ENCODE peak calls at places on chromosomes 3 and 15, in nine cellular contexts. One of them, this sample, is unnamed.

GRCh38 chr3:188590556-188590955 is 436.6 kb downstream of the LPP start:
- DNase-seq in prostate gland: no peak
- DNase-seq in transverse colon: no peak
- DNase-seq in stomach: no peak
- DNase-seq in HCT116: no peak
- DNase-seq in GM12892: no peak
- DNase-seq in spleen: no peak
- DNase-seq in endothelial cell of umbilical vein: no peak
- DNase-seq in breast epithelium: no peak
- DNase-seq in this sample: no peak

GRCh38 chr3:123284399-123285010 is 82.8 kb downstream of the SEC22A start:
- DNase-seq in prostate gland: no peak
- DNase-seq in transverse colon: no peak
- DNase-seq in stomach: no peak
- DNase-seq in HCT116: no peak
- DNase-seq in GM12892: no peak
- DNase-seq in spleen: peak
- DNase-seq in endothelial cell of umbilical vein: no peak
- DNase-seq in breast epithelium: no peak
- DNase-seq in this sample: peak

GRCh38 chr3:177905173-177905894 is 630.9 kb upstream of the KCNMB2 start:
- DNase-seq in prostate gland: no peak
- DNase-seq in transverse colon: no peak
- DNase-seq in stomach: no peak
- DNase-seq in HCT116: no peak
- DNase-seq in GM12892: no peak
- DNase-seq in spleen: no peak
- DNase-seq in endothelial cell of umbilical vein: peak
- DNase-seq in breast epithelium: no peak
- DNase-seq in this sample: no peak

GRCh38 chr15:95857124-95857757 is 473.3 kb upstream of the NR2F2 start:
- DNase-seq in prostate gland: no peak
- DNase-seq in transverse colon: no peak
- DNase-seq in stomach: no peak
- DNase-seq in HCT116: no peak
- DNase-seq in GM12892: no peak
- DNase-seq in spleen: no peak
- DNase-seq in endothelial cell of umbilical vein: peak
- DNase-seq in breast epithelium: no peak
- DNase-seq in this sample: no peak

GRCh38 chr3:141201122-141201521 is 30.5 kb upstream of the PXYLP1 start:
- DNase-seq in prostate gland: no peak
- DNase-seq in transverse colon: no peak
- DNase-seq in stomach: no peak
- DNase-seq in HCT116: no peak
- DNase-seq in GM12892: no peak
- DNase-seq in spleen: no peak
- DNase-seq in endothelial cell of umbilical vein: no peak
- DNase-seq in breast epithelium: no peak
- DNase-seq in this sample: no peak

GRCh38 chr15:78195735-78196201 is 38.6 kb downstream of the ACSBG1 start:
- DNase-seq in prostate gland: peak
- DNase-seq in transverse colon: peak
- DNase-seq in stomach: peak
- DNase-seq in HCT116: no peak
- DNase-seq in GM12892: peak
- DNase-seq in spleen: peak
- DNase-seq in endothelial cell of umbilical vein: peak
- DNase-seq in breast epithelium: no peak
- DNase-seq in this sample: no peak

GRCh38 chr3:72152551-72153476 is 367.9 kb upstream of the PROK2 start:
- DNase-seq in prostate gland: peak
- DNase-seq in transverse colon: peak
- DNase-seq in stomach: peak
- DNase-seq in HCT116: peak
- DNase-seq in GM12892: no peak
- DNase-seq in spleen: no peak
- DNase-seq in endothelial cell of umbilical vein: peak
- DNase-seq in breast epithelium: peak
- DNase-seq in this sample: no peak

GRCh38 chr15:35444557-35445204 is 101.3 kb downstream of the DPH6 start:
- DNase-seq in prostate gland: no peak
- DNase-seq in transverse colon: no peak
- DNase-seq in stomach: no peak
- DNase-seq in HCT116: peak
- DNase-seq in GM12892: no peak
- DNase-seq in spleen: no peak
- DNase-seq in endothelial cell of umbilical vein: peak
- DNase-seq in breast epithelium: no peak
- DNase-seq in this sample: no peak

GRCh38 chr3:48338635-48339034 is 5.2 kb upstream of the SPINK8 start:
- DNase-seq in prostate gland: no peak
- DNase-seq in transverse colon: no peak
- DNase-seq in stomach: no peak
- DNase-seq in HCT116: no peak
- DNase-seq in GM12892: no peak
- DNase-seq in spleen: no peak
- DNase-seq in endothelial cell of umbilical vein: no peak
- DNase-seq in breast epithelium: no peak
- DNase-seq in this sample: no peak

GRCh38 chr3:101249512-101249911 is 70.9 kb downstream of the IMPG2 start:
- DNase-seq in prostate gland: no peak
- DNase-seq in transverse colon: no peak
- DNase-seq in stomach: no peak
- DNase-seq in HCT116: no peak
- DNase-seq in GM12892: no peak
- DNase-seq in spleen: no peak
- DNase-seq in endothelial cell of umbilical vein: no peak
- DNase-seq in breast epithelium: no peak
- DNase-seq in this sample: no peak

GRCh38 chr15:73981761-73982222 is 10.3 kb downstream of the STOML1 start:
- DNase-seq in prostate gland: no peak
- DNase-seq in transverse colon: no peak
- DNase-seq in stomach: no peak
- DNase-seq in HCT116: no peak
- DNase-seq in GM12892: no peak
- DNase-seq in spleen: no peak
- DNase-seq in endothelial cell of umbilical vein: no peak
- DNase-seq in breast epithelium: no peak
- DNase-seq in this sample: no peak

GRCh38 chr3:123758081-123758564 is 126.0 kb downstream of the MYLK start:
- DNase-seq in prostate gland: no peak
- DNase-seq in transverse colon: no peak
- DNase-seq in stomach: no peak
- DNase-seq in HCT116: no peak
- DNase-seq in GM12892: no peak
- DNase-seq in spleen: no peak
- DNase-seq in endothelial cell of umbilical vein: no peak
- DNase-seq in breast epithelium: no peak
- DNase-seq in this sample: peak

DNA sequence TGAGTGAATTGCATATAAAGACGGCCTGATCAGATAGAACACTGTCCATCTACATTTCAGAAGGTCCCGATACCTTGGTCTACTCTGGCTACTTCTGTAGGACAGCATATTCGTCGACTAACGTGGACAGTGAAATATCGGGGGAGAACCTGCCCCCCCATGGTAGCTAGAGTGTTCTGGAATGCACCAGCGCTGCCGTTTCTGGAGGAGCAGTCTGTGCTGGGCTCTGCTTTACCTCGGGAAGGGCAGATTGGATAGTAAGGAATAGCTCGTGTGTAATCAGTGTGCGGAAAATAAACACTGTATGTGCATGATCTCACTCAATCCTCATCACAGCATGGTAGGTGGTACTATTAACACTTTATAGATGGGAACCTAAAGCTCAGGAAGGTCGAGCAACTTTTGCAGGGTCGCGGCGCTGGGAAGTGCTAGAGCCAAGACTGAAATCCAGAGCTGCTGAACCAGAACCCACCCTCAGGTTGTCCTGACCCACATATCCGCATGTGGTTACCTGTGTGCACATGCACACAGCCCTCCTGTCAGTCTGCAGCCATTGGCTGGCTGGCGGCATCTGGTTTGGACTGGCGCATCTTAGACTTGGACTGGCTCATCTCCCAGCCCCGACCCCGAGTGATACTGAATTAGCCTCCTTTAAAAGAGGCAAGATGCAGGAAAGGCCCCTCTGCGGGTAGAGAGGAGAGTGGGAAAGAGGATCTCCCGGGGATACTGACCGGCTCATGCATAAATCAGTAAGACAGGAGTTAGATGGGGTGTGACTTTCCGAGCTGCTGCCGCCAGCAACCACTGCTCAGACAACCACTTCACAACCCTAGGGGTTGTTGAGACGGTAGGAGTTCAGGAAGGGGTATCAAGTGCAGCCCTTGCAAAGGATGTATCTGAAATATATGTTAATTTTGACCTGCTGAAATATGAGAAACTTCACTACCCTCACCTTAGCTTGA is 155.0 kb upstream of the BHLHE40 start:
- DNase-seq in prostate gland: no peak
- DNase-seq in transverse colon: no peak
- DNase-seq in stomach: no peak
- DNase-seq in HCT116: no peak
- DNase-seq in GM12892: no peak
- DNase-seq in spleen: no peak
- DNase-seq in endothelial cell of umbilical vein: no peak
- DNase-seq in breast epithelium: no peak
- DNase-seq in this sample: no peak
- TF ChIP-seq POLR2AphosphoS5 in prostate gland: no peak
- TF ChIP-seq POLR2AphosphoS5 in transverse colon: no peak
- TF ChIP-seq POLR2AphosphoS5 in stomach: no peak
- TF ChIP-seq POLR2AphosphoS5 in HCT116: no peak
- TF ChIP-seq POLR2AphosphoS5 in GM12892: no peak
- TF ChIP-seq POLR2AphosphoS5 in spleen: no peak
- TF ChIP-seq POLR2AphosphoS5 in endothelial cell of umbilical vein: no peak
- TF ChIP-seq POLR2AphosphoS5 in breast epithelium: no peak
- TF ChIP-seq POLR2AphosphoS5 in this sample: no peak

GRCh38 chr3:172106989-172107388 is 67.6 kb downstream of the FNDC3B start:
- DNase-seq in prostate gland: no peak
- DNase-seq in transverse colon: peak
- DNase-seq in stomach: peak
- DNase-seq in HCT116: no peak
- DNase-seq in GM12892: no peak
- DNase-seq in spleen: peak
- DNase-seq in endothelial cell of umbilical vein: no peak
- DNase-seq in breast epithelium: no peak
- DNase-seq in this sample: no peak
- TF ChIP-seq POLR2AphosphoS5 in prostate gland: no peak
- TF ChIP-seq POLR2AphosphoS5 in transverse colon: no peak
- TF ChIP-seq POLR2AphosphoS5 in stomach: peak
- TF ChIP-seq POLR2AphosphoS5 in HCT116: no peak
- TF ChIP-seq POLR2AphosphoS5 in GM12892: no peak
- TF ChIP-seq POLR2AphosphoS5 in spleen: peak
- TF ChIP-seq POLR2AphosphoS5 in endothelial cell of umbilical vein: no peak
- TF ChIP-seq POLR2AphosphoS5 in breast epithelium: no peak
- TF ChIP-seq POLR2AphosphoS5 in this sample: no peak

GRCh38 chr3:62875103-62876002 is at the start of gene CADPS:
- DNase-seq in prostate gland: no peak
- DNase-seq in transverse colon: peak
- DNase-seq in stomach: no peak
- DNase-seq in HCT116: no peak
- DNase-seq in GM12892: no peak
- DNase-seq in spleen: no peak
- DNase-seq in endothelial cell of umbilical vein: no peak
- DNase-seq in breast epithelium: no peak
- DNase-seq in this sample: no peak
- TF ChIP-seq POLR2AphosphoS5 in prostate gland: no peak
- TF ChIP-seq POLR2AphosphoS5 in transverse colon: no peak
- TF ChIP-seq POLR2AphosphoS5 in stomach: no peak
- TF ChIP-seq POLR2AphosphoS5 in HCT116: no peak
- TF ChIP-seq POLR2AphosphoS5 in GM12892: no peak
- TF ChIP-seq POLR2AphosphoS5 in spleen: no peak
- TF ChIP-seq POLR2AphosphoS5 in endothelial cell of umbilical vein: no peak
- TF ChIP-seq POLR2AphosphoS5 in breast epithelium: no peak
- TF ChIP-seq POLR2AphosphoS5 in this sample: no peak

GRCh38 chr3:9768376-9768775 is 1.4 kb downstream of the CAMK1 start:
- DNase-seq in prostate gland: no peak
- DNase-seq in transverse colon: no peak
- DNase-seq in stomach: no peak
- DNase-seq in HCT116: no peak
- DNase-seq in GM12892: no peak
- DNase-seq in spleen: no peak
- DNase-seq in endothelial cell of umbilical vein: no peak
- DNase-seq in breast epithelium: no peak
- DNase-seq in this sample: no peak

GRCh38 chr3:9770276-9770812 is 597 bp upstream of the CAMK1 start:
- DNase-seq in prostate gland: peak
- DNase-seq in transverse colon: peak
- DNase-seq in stomach: peak
- DNase-seq in HCT116: no peak
- DNase-seq in GM12892: no peak
- DNase-seq in spleen: no peak
- DNase-seq in endothelial cell of umbilical vein: no peak
- DNase-seq in breast epithelium: peak
- DNase-seq in this sample: no peak

GRCh38 chr3:9769012-9769411 is 735 bp downstream of the CAMK1 start:
- DNase-seq in prostate gland: no peak
- DNase-seq in transverse colon: no peak
- DNase-seq in stomach: no peak
- DNase-seq in HCT116: no peak
- DNase-seq in GM12892: no peak
- DNase-seq in spleen: no peak
- DNase-seq in endothelial cell of umbilical vein: no peak
- DNase-seq in breast epithelium: peak
- DNase-seq in this sample: no peak

GRCh38 chr3:9767418-9767817 is 2.3 kb downstream of the CAMK1 start:
- DNase-seq in prostate gland: no peak
- DNase-seq in transverse colon: no peak
- DNase-seq in stomach: no peak
- DNase-seq in HCT116: no peak
- DNase-seq in GM12892: no peak
- DNase-seq in spleen: no peak
- DNase-seq in endothelial cell of umbilical vein: no peak
- DNase-seq in breast epithelium: no peak
- DNase-seq in this sample: no peak

DNA sequence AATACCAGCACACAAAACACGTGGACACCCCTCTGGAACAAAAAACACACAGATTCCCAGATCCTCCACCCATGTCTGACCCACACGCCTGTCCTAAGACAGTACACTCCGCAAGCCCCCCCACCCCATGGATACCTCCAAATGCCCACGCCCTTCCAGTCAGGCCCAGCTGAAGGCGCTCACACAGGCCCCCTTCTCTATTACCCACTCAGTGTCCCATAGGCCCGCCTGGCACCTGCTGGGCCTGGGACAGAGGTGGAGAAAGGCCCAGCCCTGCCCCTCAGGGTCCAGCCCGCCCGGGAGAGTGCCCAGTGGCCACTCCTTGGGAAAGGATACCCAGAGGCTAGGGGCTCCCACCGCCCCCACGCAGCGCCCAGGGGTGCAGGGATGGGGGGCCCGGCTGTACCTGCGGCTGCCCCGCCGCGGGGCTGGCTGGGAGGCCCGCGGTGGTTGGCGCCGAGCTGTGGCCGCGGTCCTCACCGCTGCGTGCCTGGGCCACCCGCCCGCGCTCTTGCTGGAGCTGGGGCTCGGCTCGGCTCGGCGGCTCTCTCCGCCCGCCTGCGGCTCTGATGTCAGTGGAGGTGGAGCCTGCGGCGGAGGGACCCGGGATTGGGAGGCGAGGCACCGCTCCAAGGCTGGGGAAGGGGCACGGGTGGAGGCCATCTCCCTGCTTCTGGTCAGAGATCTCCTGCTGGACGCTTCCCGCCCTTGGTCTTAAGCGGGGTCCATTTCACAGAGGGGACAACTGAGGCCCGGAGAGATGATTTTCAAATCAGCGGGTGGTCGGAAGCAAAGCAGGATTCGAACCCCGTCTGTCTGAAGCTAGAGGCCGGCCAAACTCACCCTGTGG is at the start of gene CAMK1:
- DNase-seq in prostate gland: peak
- DNase-seq in transverse colon: peak
- DNase-seq in stomach: peak
- DNase-seq in HCT116: no peak
- DNase-seq in GM12892: peak
- DNase-seq in spleen: peak
- DNase-seq in endothelial cell of umbilical vein: peak
- DNase-seq in breast epithelium: peak
- DNase-seq in this sample: no peak
- TF ChIP-seq POLR2AphosphoS5 in prostate gland: peak
- TF ChIP-seq POLR2AphosphoS5 in transverse colon: peak
- TF ChIP-seq POLR2AphosphoS5 in stomach: peak
- TF ChIP-seq POLR2AphosphoS5 in HCT116: peak
- TF ChIP-seq POLR2AphosphoS5 in GM12892: no peak
- TF ChIP-seq POLR2AphosphoS5 in spleen: peak
- TF ChIP-seq POLR2AphosphoS5 in endothelial cell of umbilical vein: peak
- TF ChIP-seq POLR2AphosphoS5 in breast epithelium: peak
- TF ChIP-seq POLR2AphosphoS5 in this sample: peak